ENCODE peak calls at places on chromosomes 1 and 21, in four cellular contexts. E is uterus, T is GM12878, N is SK-N-SH. C is an unnamed sample. For H3K4me1, the result is how much of the 10 kb centered on the place peaks cover.

GRCh38 chr1:1775364-1776226 is 2.7 kb downstream of the NADK start:
- DNase-seq in N (no peak), E (no peak), T (no peak), C (no peak)

GRCh38 chr1:199774433-199775089 is 252.9 kb upstream of the NR5A2 start:
- DNase-seq in E (no peak), T (no peak), N (no peak), C (no peak)

GRCh38 chr1:41037116-41037903 is 15.8 kb upstream of the SLFNL1 start:
- DNase-seq in T (no peak), N (no peak), E (no peak), C (no peak)

GRCh38 chr1:17919525-17920439 is 164.6 kb downstream of the ACTL8 start:
- DNase-seq in N (peak), E (no peak), T (no peak), C (no peak)

GRCh38 chr1:205286335-205286950 is 35.1 kb downstream of the NUAK2 start:
- DNase-seq in E (no peak), N (no peak), T (peak), C (no peak)

GRCh38 chr1:162541619-162542141 is 19.8 kb upstream of the UAP1 start:
- DNase-seq in E (peak), T (no peak), N (no peak), C (peak)

GRCh38 chr1:59477286-59477685 is 180.4 kb downstream of the FGGY start:
- DNase-seq in N (no peak), T (no peak), E (no peak), C (no peak)

GRCh38 chr1:94636625-94637024 is 95.1 kb upstream of the F3 start:
- DNase-seq in N (no peak), E (no peak), T (no peak), C (no peak)

GRCh38 chr1:11719313-11720032 is 16.5 kb upstream of the AGTRAP start:
- DNase-seq in N (peak), T (no peak), E (peak), C (peak)

GRCh38 chr21:42841156-42841915 is 38.0 kb downstream of the WDR4 start:
- DNase-seq in E (peak), N (peak), T (no peak), C (no peak)

GRCh38 chr1:44422161-44422560 is 17.1 kb downstream of the RNF220 start:
- DNase-seq in E (no peak), N (no peak), T (no peak), C (no peak)

GRCh38 chr1:10236405-10237156 is 26.2 kb downstream of the KIF1B start:
- DNase-seq in N (no peak), E (no peak), T (no peak), C (no peak)

GRCh38 chr1:167514278-167514677 is 4.1 kb downstream of the CD247 start:
- DNase-seq in E (no peak), N (no peak), T (no peak), C (no peak)

GRCh38 chr21:44951186-44951915 is 11.5 kb downstream of the SLX9 start:
- DNase-seq in N (no peak), E (no peak), T (no peak), C (no peak)

GRCh38 chr1:54404939-54405880 is 984 bp downstream of the SSBP3 start:
- DNase-seq in N (peak), E (no peak), T (no peak), C (peak)

GRCh38 chr1:69861641-69862040 is 293.9 kb downstream of the LRRC7 start:
- DNase-seq in N (no peak), E (no peak), T (no peak), C (no peak)

GRCh38 chr1:8780405-8780804 is 37.0 kb downstream of the RERE start:
- DNase-seq in E (no peak), T (no peak), N (no peak), C (no peak)

GRCh38 chr1:30404341-30404740 is 319.0 kb downstream of the MATN1 start:
- DNase-seq in E (peak), T (no peak), N (no peak), C (no peak)

GRCh38 chr21:32331444-32332305 is 33.0 kb downstream of the MRAP start:
- DNase-seq in N (no peak), T (no peak), E (no peak), C (no peak)

GRCh38 chr1:221439008-221439733 is 302.7 kb downstream of the DUSP10 start:
- DNase-seq in E (no peak), N (no peak), T (peak), C (no peak)

GRCh38 chr1:244674446-244674845 is 21.5 kb downstream of the DESI2 start:
- DNase-seq in N (no peak), E (no peak), T (no peak), C (no peak)

GRCh38 chr1:39407496-39407888 is 83.9 kb upstream of the BMP8A start:
- DNase-seq in T (no peak), E (no peak), N (no peak), C (no peak)
- H3K4me1 ChIP-seq in T (under half), E (under half), N (under half), C (half or more)

DNA sequence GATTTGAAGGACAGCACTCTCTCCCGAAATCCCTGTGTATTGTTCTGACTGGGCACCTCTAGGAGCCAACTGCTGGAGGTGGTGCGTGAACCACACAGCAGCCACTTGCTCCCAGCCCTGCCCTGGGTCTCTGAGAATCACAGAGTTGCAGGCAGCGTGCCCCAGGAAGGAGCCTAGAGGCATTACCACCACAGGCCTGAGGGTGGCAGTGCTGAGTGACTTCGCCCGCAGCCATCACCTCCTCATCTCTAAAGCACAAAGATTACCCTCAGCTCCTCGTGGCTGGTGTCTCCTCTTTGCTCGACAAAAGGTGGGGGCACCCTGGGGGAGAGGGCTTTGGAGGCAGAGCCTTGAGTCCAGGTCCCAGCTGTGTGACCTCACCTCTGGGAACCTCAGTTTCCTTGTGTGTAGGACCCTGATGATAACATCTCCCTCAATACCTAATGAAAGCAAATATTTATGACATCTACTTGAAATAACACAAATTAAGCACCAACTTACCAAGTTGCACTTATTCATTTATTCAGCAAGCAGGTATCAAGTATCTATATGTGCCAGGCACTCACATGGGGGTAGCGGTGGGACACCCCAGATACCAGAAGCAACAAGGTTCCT is 86.3 kb downstream of the VWA5B1 start:
- DNase-seq in T (no peak), N (peak), E (no peak), C (no peak)
- H3K4me1 ChIP-seq in T (under half), N (under half), E (under half), C (under half)

GRCh38 chr1:181106479-181106878 is 18.0 kb downstream of the IER5 start:
- DNase-seq in N (no peak), T (no peak), E (no peak), C (no peak)
- H3K4me1 ChIP-seq in N (under half), T (under half), E (under half), C (under half)

GRCh38 chr1:156490401-156491032 is 10.1 kb downstream of the MEF2D start:
- DNase-seq in E (peak), T (no peak), N (peak), C (peak)

GRCh38 chr1:156488566-156489165 is 11.9 kb downstream of the MEF2D start:
- DNase-seq in T (no peak), N (no peak), E (no peak), C (no peak)

GRCh38 chr1:156489935-156490293 is 10.7 kb downstream of the MEF2D start:
- DNase-seq in T (no peak), E (no peak), N (no peak), C (no peak)

GRCh38 chr1:156487862-156488261 is 12.7 kb downstream of the MEF2D start:
- DNase-seq in N (no peak), E (no peak), T (no peak), C (peak)

GRCh38 chr1:156489166-156489934 is 11.2 kb downstream of the MEF2D start:
- DNase-seq in T (no peak), N (peak), E (no peak), C (peak)
- H3K4me1 ChIP-seq in T (half or more), N (under half), E (half or more), C (half or more)

GRCh38 chr1:223723351-223723904 is 11.1 kb downstream of the CAPN2 start:
- DNase-seq in E (no peak), N (no peak), T (no peak), C (no peak)
- H3K4me1 ChIP-seq in E (under half), N (under half), T (under half), C (under half)

DNA sequence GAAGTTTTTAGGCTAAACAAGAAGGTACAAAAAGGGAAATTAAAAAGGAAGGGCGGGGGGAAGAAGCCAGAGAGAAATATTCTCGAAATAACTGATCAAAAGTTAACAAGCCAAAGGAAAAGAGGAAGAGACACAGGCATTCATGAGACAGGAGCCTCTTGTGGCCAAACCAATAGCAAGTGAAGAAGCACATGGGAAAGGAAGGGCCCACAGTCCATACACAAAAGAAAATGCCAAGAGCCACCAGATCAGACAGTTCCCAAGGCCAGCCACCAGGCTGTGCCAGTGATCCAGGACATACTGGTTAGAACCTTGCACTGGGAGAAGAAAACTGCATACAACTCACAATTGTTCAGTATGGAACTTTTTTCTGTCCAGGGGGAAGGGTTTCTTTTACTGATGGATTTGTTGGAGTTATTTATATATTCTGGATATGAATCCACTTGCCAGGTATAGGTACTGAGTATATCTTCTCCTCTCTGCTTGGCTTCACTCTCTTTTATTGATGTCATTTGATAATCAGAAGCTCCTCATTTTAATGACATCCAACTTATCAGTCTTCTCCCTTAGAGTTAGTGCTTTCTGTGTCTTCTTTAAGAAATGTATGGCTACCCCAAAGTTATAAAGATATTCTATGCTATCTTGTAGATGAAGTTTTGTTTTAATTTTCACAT is 76.8 kb downstream of the CD46 start:
- DNase-seq in N (peak), E (peak), T (peak), C (peak)
- H3K4me1 ChIP-seq in N (under half), E (under half), T (half or more), C (half or more)